ENCODE peak calls at places on chromosomes 3 and 15, in nine cellular contexts. I is GM12878; U is CD4-positive, alpha-beta T cell; T is ovary; D is mammary epithelial cell; V is psoas muscle; Y is Caco-2; M is endodermal cell; Z is heart left ventricle. O is an unnamed sample. For H3K27me3, the result is how much of the 10 kb centered on the place peaks cover.

GRCh38 chr3:7977245-7978103 is 524.1 kb upstream of the LMCD1 start:
- DNase-seq in I (no peak), U (no peak), T (no peak), D (peak), V (no peak), Y (no peak), M (peak), Z (no peak), O (no peak)

GRCh38 chr15:33729648-33730047 is 238.6 kb upstream of the CHRM5 start:
- DNase-seq in I (no peak), U (no peak), T (no peak), D (peak), V (no peak), Y (no peak), M (no peak), Z (no peak), O (no peak)

GRCh38 chr15:80698636-80699035 is 3.5 kb downstream of the ABHD17C start:
- DNase-seq in I (no peak), U (no peak), T (no peak), D (no peak), V (no peak), Y (no peak), M (no peak), Z (no peak), O (no peak)

GRCh38 chr3:121794264-121794983 is 40.4 kb downstream of the IQCB1 start:
- DNase-seq in I (no peak), U (no peak), T (no peak), D (no peak), V (no peak), Y (no peak), M (no peak), Z (no peak), O (no peak)

GRCh38 chr15:71295242-71296031 is 180.2 kb downstream of the THSD4 start:
- DNase-seq in I (no peak), U (no peak), T (no peak), D (peak), V (no peak), Y (no peak), M (no peak), Z (no peak), O (no peak)

GRCh38 chr3:4985330-4986174 is 6.3 kb downstream of the BHLHE40 start:
- DNase-seq in I (no peak), U (no peak), T (peak), D (peak), V (peak), Y (peak), M (peak), Z (peak), O (peak)

GRCh38 chr3:8336456-8336855 is 165.2 kb upstream of the LMCD1 start:
- DNase-seq in I (no peak), U (no peak), T (no peak), D (no peak), V (no peak), Y (no peak), M (peak), Z (no peak), O (no peak)

GRCh38 chr3:64837126-64837738 is 149.4 kb upstream of the ADAMTS9 start:
- DNase-seq in I (no peak), U (no peak), T (no peak), D (peak), V (no peak), Y (no peak), M (no peak), Z (no peak), O (no peak)

GRCh38 chr3:188349276-188349962 is 195.5 kb downstream of the LPP start:
- DNase-seq in I (no peak), U (no peak), T (no peak), D (peak), V (no peak), Y (peak), M (peak), Z (peak), O (no peak)

GRCh38 chr15:76529911-76530310 is 193.3 kb downstream of the ISL2 start:
- DNase-seq in I (no peak), U (no peak), T (no peak), D (no peak), V (no peak), Y (no peak), M (no peak), Z (no peak), O (no peak)

GRCh38 chr3:50260942-50261441 is 8.0 kb upstream of the SEMA3B start:
- DNase-seq in I (no peak), U (no peak), T (peak), D (no peak), V (no peak), Y (no peak), M (no peak), Z (no peak), O (no peak)

GRCh38 chr15:45138814-45139765 is 9.3 kb downstream of the DUOX1 start:
- DNase-seq in I (no peak), U (no peak), T (no peak), D (no peak), V (no peak), Y (no peak), M (no peak), Z (peak), O (no peak)
- H3K27me3 ChIP-seq in I (under half), U (under half), T (under half), D (under half), V (under half), Y (under half), M (under half), Z (under half), O (under half)

GRCh38 chr3:53534996-53535395 is 40.6 kb downstream of the CACNA1D start:
- DNase-seq in I (no peak), U (no peak), T (no peak), D (no peak), V (no peak), Y (no peak), M (no peak), Z (no peak), O (no peak)
- H3K27me3 ChIP-seq in I (under half), U (under half), T (under half), D (under half), V (under half), Y (under half), M (under half), Z (under half), O (under half)

GRCh38 chr3:14281053-14281452 is 102.4 kb downstream of the LSM3 start:
- DNase-seq in I (no peak), U (no peak), T (no peak), D (no peak), V (no peak), Y (no peak), M (no peak), Z (no peak), O (no peak)

GRCh38 chr3:14278799-14279705 is 100.4 kb downstream of the LSM3 start:
- DNase-seq in I (no peak), U (no peak), T (no peak), D (no peak), V (no peak), Y (no peak), M (peak), Z (no peak), O (no peak)

GRCh38 chr3:14282001-14282705 is 103.5 kb downstream of the LSM3 start:
- DNase-seq in I (no peak), U (no peak), T (no peak), D (no peak), V (no peak), Y (no peak), M (no peak), Z (no peak), O (no peak)

GRCh38 chr3:14279706-14280061 is 101.1 kb downstream of the LSM3 start:
- DNase-seq in I (no peak), U (no peak), T (no peak), D (no peak), V (no peak), Y (no peak), M (no peak), Z (no peak), O (no peak)

DNA sequence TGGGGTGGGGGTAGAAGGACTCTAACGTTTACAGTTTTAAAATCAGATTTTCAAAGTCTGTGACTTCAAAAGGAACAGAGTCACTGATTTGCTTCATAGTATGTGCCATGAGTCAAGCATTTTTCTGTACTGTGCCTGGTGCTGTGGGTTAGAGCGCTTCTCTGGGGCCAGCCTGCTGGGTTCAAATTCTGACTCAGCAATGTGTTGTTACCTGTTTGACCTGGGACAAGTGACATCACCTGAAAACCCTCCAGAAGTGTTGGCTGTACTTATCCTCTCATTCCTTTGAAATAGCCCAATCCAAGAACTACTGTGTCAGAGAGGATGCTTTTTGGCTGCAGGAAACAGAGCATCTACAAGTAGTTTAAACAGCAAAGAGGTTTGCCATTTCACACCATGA is 101.7 kb downstream of the LSM3 start:
- DNase-seq in I (no peak), U (no peak), T (no peak), D (peak), V (no peak), Y (no peak), M (no peak), Z (no peak), O (no peak)
- H3K27me3 ChIP-seq in I (under half), U (under half), T (under half), D (under half), V (under half), Y (under half), M (under half), Z (under half), O (under half)

GRCh38 chr3:88149516-88150362 is at the start of gene C3orf38:
- DNase-seq in I (peak), U (peak), T (peak), D (peak), V (peak), Y (peak), M (peak), Z (peak), O (peak)
- H3K27me3 ChIP-seq in I (under half), U (under half), T (under half), D (under half), V (under half), Y (under half), M (under half), Z (under half), O (under half)

GRCh38 chr3:27715454-27715806 is 6.7 kb downstream of the EOMES start:
- DNase-seq in I (no peak), U (no peak), T (no peak), D (no peak), V (no peak), Y (no peak), M (peak), Z (no peak), O (no peak)

GRCh38 chr3:27713066-27713400 is 9.1 kb downstream of the EOMES start:
- DNase-seq in I (no peak), U (no peak), T (no peak), D (no peak), V (no peak), Y (no peak), M (no peak), Z (no peak), O (no peak)

GRCh38 chr3:27714692-27715453 is 7.2 kb downstream of the EOMES start:
- DNase-seq in I (no peak), U (no peak), T (no peak), D (no peak), V (no peak), Y (peak), M (peak), Z (no peak), O (no peak)

GRCh38 chr3:27713435-27713880 is 8.7 kb downstream of the EOMES start:
- DNase-seq in I (no peak), U (no peak), T (peak), D (no peak), V (no peak), Y (no peak), M (peak), Z (no peak), O (no peak)

DNA sequence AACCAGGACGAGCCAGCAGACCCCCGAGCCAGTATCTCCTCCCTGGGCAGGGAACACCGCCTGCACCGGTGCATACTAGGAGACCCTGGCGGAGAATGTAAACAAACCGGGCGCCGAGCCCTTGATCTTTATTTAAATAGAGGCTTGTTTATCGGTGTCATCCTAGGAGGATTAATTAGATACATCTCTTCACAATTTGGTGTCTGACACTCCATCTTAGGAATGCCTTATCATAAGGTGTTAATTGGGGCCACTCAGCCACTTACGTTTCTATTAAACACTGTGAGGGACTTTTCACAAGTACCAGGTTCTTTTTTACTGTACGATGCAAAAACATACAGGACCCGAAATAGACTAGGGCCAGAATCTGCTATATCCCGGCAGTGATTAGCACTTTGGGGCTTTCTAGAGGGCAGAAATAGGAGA is 8.0 kb downstream of the EOMES start:
- DNase-seq in I (no peak), U (no peak), T (no peak), D (no peak), V (no peak), Y (no peak), M (peak), Z (no peak), O (no peak)
- H3K27me3 ChIP-seq in I (under half), U (under half), T (under half), D (under half), V (half or more), Y (under half), M (under half), Z (under half), O (under half)

GRCh38 chr3:125349055-125349454 is 26.1 kb downstream of the ZNF148 start:
- DNase-seq in I (no peak), U (no peak), T (no peak), D (no peak), V (no peak), Y (no peak), M (no peak), Z (no peak), O (no peak)

GRCh38 chr3:125350597-125350996 is 24.5 kb downstream of the ZNF148 start:
- DNase-seq in I (no peak), U (no peak), T (no peak), D (no peak), V (no peak), Y (no peak), M (no peak), Z (no peak), O (no peak)

GRCh38 chr3:125351814-125352456 is 23.2 kb downstream of the ZNF148 start:
- DNase-seq in I (no peak), U (no peak), T (no peak), D (peak), V (no peak), Y (no peak), M (no peak), Z (no peak), O (no peak)

GRCh38 chr3:125351152-125351551 is 24.0 kb downstream of the ZNF148 start:
- DNase-seq in I (no peak), U (no peak), T (no peak), D (no peak), V (no peak), Y (no peak), M (no peak), Z (no peak), O (no peak)

DNA sequence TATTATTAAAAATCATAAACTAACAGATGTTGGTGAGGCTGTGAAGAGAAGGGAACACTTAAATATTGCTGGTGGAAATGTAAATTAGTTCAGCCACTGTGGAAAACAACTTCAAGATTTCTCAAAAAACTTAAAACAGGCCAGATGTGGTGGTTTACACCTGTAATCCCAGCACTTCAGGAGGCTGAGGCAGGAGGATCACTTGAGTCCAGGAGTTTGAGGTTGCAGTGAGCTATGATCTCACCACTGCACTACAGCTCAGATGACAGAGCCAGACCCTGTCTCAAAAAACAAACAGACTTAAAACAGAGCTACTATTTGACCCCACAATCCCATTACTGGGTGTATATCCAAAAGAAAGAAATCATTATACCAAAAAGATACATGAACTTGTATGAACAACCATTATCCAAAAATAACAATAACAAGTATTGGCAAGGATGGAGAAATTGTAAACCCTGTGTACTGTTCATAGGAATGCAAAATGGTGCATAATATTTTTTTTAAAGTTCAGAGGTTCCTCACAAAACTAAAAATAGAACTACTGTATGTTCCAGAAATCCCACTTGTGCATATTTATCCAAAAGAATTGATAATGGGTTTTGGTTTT is 25.5 kb downstream of the ZNF148 start:
- DNase-seq in I (no peak), U (no peak), T (no peak), D (no peak), V (no peak), Y (no peak), M (no peak), Z (no peak), O (no peak)
- H3K27me3 ChIP-seq in I (under half), U (under half), T (under half), D (under half), V (under half), Y (under half), M (under half), Z (under half), O (under half)

DNA sequence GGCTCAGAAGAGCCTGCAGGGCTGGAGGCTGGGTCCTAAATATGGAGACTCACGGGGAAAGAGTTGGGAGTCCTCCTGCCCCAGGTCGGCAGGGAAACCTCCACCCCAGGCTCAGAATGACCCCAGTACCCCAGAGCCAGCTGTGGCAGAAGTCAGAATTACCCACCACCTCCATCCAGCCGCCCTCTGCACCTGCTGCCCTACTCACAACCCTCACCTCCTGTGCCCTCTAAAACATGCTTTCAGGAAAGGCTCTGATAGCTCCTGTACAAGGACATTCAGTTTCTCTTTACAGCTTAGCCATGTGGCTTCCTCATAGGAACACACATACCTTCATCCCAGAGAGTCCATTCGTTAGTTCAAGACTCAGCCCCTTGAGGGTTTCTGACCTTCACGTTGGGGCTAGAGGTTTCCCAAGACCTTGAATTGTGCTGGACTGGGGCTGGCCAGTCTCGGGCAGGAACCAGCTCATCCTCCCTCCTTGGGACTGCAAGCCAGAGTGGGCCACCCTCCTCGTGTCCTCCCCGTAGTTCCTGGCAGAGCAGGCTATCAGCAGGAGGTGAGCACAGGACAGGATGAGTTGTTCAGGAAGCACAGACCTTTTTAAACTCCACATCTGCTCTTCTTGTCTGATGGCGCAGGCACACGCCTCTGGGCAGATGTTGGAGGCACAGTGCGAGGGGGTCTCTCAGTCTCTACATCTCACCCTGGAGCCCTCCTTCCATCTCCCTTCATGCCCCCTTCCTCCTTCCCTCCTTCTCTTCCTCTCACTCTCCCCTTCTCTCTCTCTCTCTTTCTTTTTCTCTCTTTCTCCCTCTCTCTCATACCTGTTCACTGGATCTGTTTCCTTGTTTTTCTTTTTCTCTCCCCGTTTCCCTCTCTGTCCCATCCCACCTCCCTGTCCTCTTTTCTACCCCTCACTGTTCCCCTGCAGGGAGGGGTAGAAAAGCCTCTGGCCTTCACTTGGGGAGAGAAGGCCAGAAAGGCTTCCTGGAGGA is 55.9 kb upstream of the NR2C2 start:
- DNase-seq in I (no peak), U (no peak), T (no peak), D (no peak), V (no peak), Y (no peak), M (no peak), Z (no peak), O (no peak)
- H3K27me3 ChIP-seq in I (under half), U (under half), T (under half), D (under half), V (under half), Y (under half), M (under half), Z (under half), O (under half)

GRCh38 chr3:58176827-58177489 is 33.8 kb downstream of the DNASE1L3 start:
- DNase-seq in I (no peak), U (no peak), T (no peak), D (peak), V (no peak), Y (no peak), M (peak), Z (no peak), O (no peak)

GRCh38 chr3:58176185-58176530 is 34.6 kb downstream of the DNASE1L3 start:
- DNase-seq in I (no peak), U (no peak), T (peak), D (no peak), V (no peak), Y (no peak), M (no peak), Z (no peak), O (no peak)

GRCh38 chr3:58179235-58180098 is 31.3 kb downstream of the DNASE1L3 start:
- DNase-seq in I (no peak), U (no peak), T (no peak), D (no peak), V (no peak), Y (no peak), M (no peak), Z (peak), O (no peak)

GRCh38 chr3:58178528-58179234 is 32.1 kb downstream of the DNASE1L3 start:
- DNase-seq in I (no peak), U (no peak), T (no peak), D (peak), V (no peak), Y (no peak), M (no peak), Z (no peak), O (no peak)

DNA sequence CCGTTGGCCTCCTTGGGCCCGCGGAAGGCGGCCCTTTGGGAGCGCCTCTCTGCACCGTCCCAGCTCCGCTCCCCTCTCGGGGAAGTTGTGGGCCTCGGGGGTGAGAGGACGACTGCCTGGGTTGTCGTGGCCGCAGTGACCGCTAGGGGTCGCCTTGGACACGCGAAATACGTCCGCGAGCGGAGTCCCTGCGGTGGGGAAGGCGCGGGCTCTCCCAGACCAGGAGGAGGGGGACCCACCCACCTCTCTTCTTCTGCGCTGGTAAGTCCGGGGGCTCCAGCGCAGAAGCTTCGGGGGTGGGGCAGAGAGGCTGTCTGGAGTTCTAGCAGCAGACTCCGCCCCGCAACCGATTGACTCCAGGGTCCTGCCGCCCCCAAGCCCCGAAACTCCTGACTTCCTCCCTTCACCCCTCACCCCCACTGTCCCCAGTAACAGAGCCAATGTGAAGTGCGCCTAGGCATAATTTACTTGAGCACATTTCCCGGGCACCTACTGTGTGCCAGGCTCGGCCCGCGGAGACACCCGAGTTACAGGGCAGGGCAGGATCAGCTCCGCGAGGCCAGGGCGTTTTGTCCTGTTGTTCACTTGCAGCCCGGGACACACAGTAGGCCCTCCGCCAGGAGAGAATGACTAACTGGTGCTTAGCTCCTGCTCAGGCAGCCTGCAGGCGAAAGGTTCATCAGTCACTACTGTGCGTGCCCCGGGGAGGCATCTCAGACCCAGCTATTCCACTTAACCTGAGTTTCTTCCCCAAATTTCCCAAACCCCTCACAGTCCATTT is 32.8 kb downstream of the DNASE1L3 start:
- DNase-seq in I (no peak), U (peak), T (peak), D (peak), V (peak), Y (no peak), M (peak), Z (peak), O (peak)
- H3K27me3 ChIP-seq in I (under half), U (under half), T (under half), D (under half), V (under half), Y (under half), M (under half), Z (under half), O (under half)

O was measured in body of pancreas.